ENCODE peak calls at places on chromosomes 1 and 21, in nine cellular contexts. D, F, C, U, M, O, L, E and H are unnamed samples.

GRCh38 chr1:44609412-44609767 is 64.9 kb downstream of the TMEM53 start:
- DNase-seq in D (peak; percentile 19), F (peak; percentile 85), C (peak; percentile 44), U (peak; percentile 29), M (peak; percentile 88), O (peak; percentile 22), L (no peak), E (peak; percentile 33), H (no peak)

GRCh38 chr1:181153634-181153961 is 65.1 kb downstream of the IER5 start:
- DNase-seq in D (no peak), F (no peak), C (no peak), U (no peak), M (no peak), O (no peak), L (no peak), E (no peak), H (no peak)

GRCh38 chr1:210201671-210202070 is 30.9 kb upstream of the SERTAD4 start:
- DNase-seq in D (no peak), F (no peak), C (peak; percentile 27), U (no peak), M (no peak), O (no peak), L (no peak), E (peak; percentile 8), H (peak; percentile 24)

GRCh38 chr1:51966559-51966958 is 23.9 kb downstream of the RAB3B start:
- DNase-seq in D (no peak), F (peak; percentile 29), C (no peak), U (no peak), M (no peak), O (no peak), L (no peak), E (no peak), H (no peak)

GRCh38 chr1:156233421-156234127 is 8.4 kb upstream of the BGLAP start:
- DNase-seq in D (no peak), F (no peak), C (peak; percentile 88), U (no peak), M (no peak), O (no peak), L (no peak), E (peak; percentile 77), H (peak; percentile 89)

GRCh38 chr1:116111196-116112021 is at the start of gene MAB21L3:
- DNase-seq in D (no peak), F (peak; percentile 12), C (no peak), U (no peak), M (no peak), O (no peak), L (peak; percentile 5), E (no peak), H (no peak)

GRCh38 chr1:185045793-185046441 is 559 bp downstream of the RNF2 start:
- DNase-seq in D (peak; percentile 38), F (peak; percentile 81), C (peak; percentile 31), U (peak; percentile 21), M (peak; percentile 59), O (peak; percentile 40), L (peak; percentile 10), E (peak; percentile 17), H (peak; percentile 21)

GRCh38 chr21:35940074-35940927 is 120.0 kb downstream of the SETD4 start:
- DNase-seq in D (no peak), F (peak; percentile 78), C (peak; percentile 81), U (no peak), M (peak; percentile 24), O (no peak), L (peak; percentile 65), E (peak; percentile 63), H (peak; percentile 60)

GRCh38 chr1:183472488-183473285 is at the start of gene SMG7:
- DNase-seq in D (peak; percentile 68), F (peak; percentile 55), C (peak; percentile 12), U (peak; percentile 46), M (no peak), O (peak; percentile 60), L (peak; percentile 13), E (peak; percentile 32), H (peak; percentile 20)

GRCh38 chr21:38954450-38955059 is 148.8 kb downstream of the ETS2 start:
- DNase-seq in D (no peak), F (no peak), C (no peak), U (no peak), M (no peak), O (no peak), L (no peak), E (no peak), H (no peak)

GRCh38 chr1:213858581-213858980 is 129.2 kb upstream of the PROX1 start:
- DNase-seq in D (no peak), F (no peak), C (no peak), U (no peak), M (no peak), O (no peak), L (no peak), E (no peak), H (no peak)

GRCh38 chr1:35443768-35444518 is 113.3 kb downstream of the KIAA0319L start:
- DNase-seq in D (no peak), F (no peak), C (peak; percentile 35), U (no peak), M (no peak), O (no peak), L (no peak), E (no peak), H (no peak)

GRCh38 chr1:50705041-50705440 is 255.0 kb downstream of the FAF1 start:
- DNase-seq in D (no peak), F (peak; percentile 12), C (peak; percentile 13), U (no peak), M (no peak), O (no peak), L (no peak), E (no peak), H (no peak)

GRCh38 chr1:13651279-13651678 is 48.7 kb upstream of the PRDM2 start:
- DNase-seq in D (no peak), F (no peak), C (no peak), U (no peak), M (no peak), O (no peak), L (peak; percentile 66), E (peak; percentile 38), H (peak; percentile 15)

GRCh38 chr1:84855168-84855567 is 37.8 kb downstream of the LPAR3 start:
- DNase-seq in D (no peak), F (no peak), C (peak; percentile 41), U (no peak), M (no peak), O (no peak), L (no peak), E (peak; percentile 64), H (peak; percentile 15)

GRCh38 chr1:227314014-227314848 is 4.1 kb downstream of the CDC42BPA start:
- DNase-seq in D (no peak), F (no peak), C (no peak), U (no peak), M (no peak), O (no peak), L (no peak), E (no peak), H (no peak)

GRCh38 chr21:45724345-45724961 is 80.9 kb downstream of the PCBP3 start:
- DNase-seq in D (peak; percentile 38), F (no peak), C (no peak), U (no peak), M (no peak), O (no peak), L (no peak), E (no peak), H (no peak)

GRCh38 chr1:234288946-234289345 is 84.3 kb upstream of the COA6 start:
- DNase-seq in D (no peak), F (no peak), C (no peak), U (no peak), M (no peak), O (no peak), L (no peak), E (peak; percentile 8), H (peak; percentile 60)

GRCh38 chr1:75136158-75136815 is 2.1 kb downstream of the LHX8 start:
- DNase-seq in D (no peak), F (peak; percentile 72), C (no peak), U (no peak), M (peak; percentile 63), O (no peak), L (no peak), E (no peak), H (no peak)

GRCh38 chr1:108863984-108864383 is 7.1 kb upstream of the AKNAD1 start:
- DNase-seq in D (no peak), F (no peak), C (no peak), U (no peak), M (no peak), O (no peak), L (no peak), E (no peak), H (no peak)

GRCh38 chr1:161473363-161473762 is 31.9 kb upstream of the FCGR2A start:
- DNase-seq in D (no peak), F (peak; percentile 37), C (no peak), U (no peak), M (peak; percentile 38), O (no peak), L (peak; percentile 44), E (peak; percentile 37), H (no peak)

GRCh38 chr21:42452401-42453018 is 43.5 kb downstream of the RSPH1 start:
- DNase-seq in D (no peak), F (no peak), C (no peak), U (no peak), M (no peak), O (no peak), L (no peak), E (no peak), H (no peak)

GRCh38 chr1:230031131-230031530 is 35.9 kb upstream of the GALNT2 start:
- DNase-seq in D (no peak), F (no peak), C (no peak), U (no peak), M (no peak), O (no peak), L (no peak), E (peak; percentile 71), H (no peak)

GRCh38 chr1:116409751-116410182 is 36.7 kb downstream of the ATP1A1 start:
- DNase-seq in D (no peak), F (no peak), C (peak; percentile 12), U (no peak), M (no peak), O (no peak), L (no peak), E (no peak), H (no peak)

GRCh38 chr21:45514311-45515021 is 27.8 kb downstream of the SLC19A1 start:
- DNase-seq in D (no peak), F (no peak), C (no peak), U (no peak), M (no peak), O (no peak), L (no peak), E (no peak), H (no peak)

GRCh38 chr1:109151146-109151545 is 37.2 kb downstream of the ELAPOR1 start:
- DNase-seq in D (peak; percentile 20), F (peak; percentile 16), C (peak; percentile 74), U (no peak), M (peak; percentile 42), O (no peak), L (no peak), E (peak; percentile 56), H (peak; percentile 49)

GRCh38 chr1:42966688-42967609 is 8.3 kb upstream of the SLC2A1 start:
- DNase-seq in D (peak; percentile 75), F (no peak), C (peak; percentile 96), U (no peak), M (peak; percentile 32), O (no peak), L (peak; percentile 95), E (peak; percentile 96), H (peak; percentile 96)

GRCh38 chr21:45293214-45293725 is 5.6 kb upstream of the POFUT2 start:
- DNase-seq in D (no peak), F (no peak), C (no peak), U (no peak), M (no peak), O (no peak), L (no peak), E (no peak), H (no peak)

GRCh38 chr1:56132520-56132919 is 446.8 kb downstream of the PLPP3 start:
- DNase-seq in D (no peak), F (no peak), C (no peak), U (no peak), M (no peak), O (no peak), L (no peak), E (no peak), H (no peak)

GRCh38 chr1:186739515-186739914 is 59.3 kb upstream of the PTGS2 start:
- DNase-seq in D (no peak), F (no peak), C (no peak), U (no peak), M (no peak), O (no peak), L (no peak), E (no peak), H (no peak)

GRCh38 chr1:164263540-164263939 is 295.4 kb upstream of the PBX1 start:
- DNase-seq in D (no peak), F (no peak), C (no peak), U (no peak), M (no peak), O (no peak), L (no peak), E (peak; percentile 2), H (no peak)